ENCODE peak calls at places on chromosomes 11 and 22, in seven cellular contexts. U, C, Q, M, P, L and T are unnamed samples.

GRCh38 chr11:68213135-68213515 is at the start of gene KMT5B:
- DNase-seq in U (no peak), C (no peak), Q (no peak), M (peak), P (peak), L (no peak), T (no peak)

GRCh38 chr11:102868359-102868758 is 6.4 kb downstream of the MMP12 start:
- DNase-seq in U (peak), C (no peak), Q (no peak), M (no peak), P (no peak), L (peak), T (no peak)

GRCh38 chr11:23897453-23898289 is 599.2 kb upstream of the LUZP2 start:
- DNase-seq in U (peak), C (no peak), Q (no peak), M (no peak), P (peak), L (peak), T (peak)

GRCh38 chr11:63893355-63893754 is 23.6 kb downstream of the RCOR2 start:
- DNase-seq in U (no peak), C (no peak), Q (no peak), M (no peak), P (no peak), L (no peak), T (no peak)

GRCh38 chr11:65208785-65209710 is 27.3 kb downstream of the CAPN1 start:
- DNase-seq in U (no peak), C (no peak), Q (no peak), M (no peak), P (no peak), L (no peak), T (no peak)

GRCh38 chr11:84993386-84993785 is 633.8 kb downstream of the DLG2 start:
- DNase-seq in U (no peak), C (no peak), Q (no peak), M (no peak), P (no peak), L (peak), T (no peak)

GRCh38 chr22:24189249-24190158 is 8.2 kb downstream of the SUSD2 start:
- DNase-seq in U (no peak), C (peak), Q (no peak), M (peak), P (peak), L (peak), T (no peak)

GRCh38 chr11:17381156-17381555 is 7.3 kb downstream of the KCNJ11 start:
- DNase-seq in U (no peak), C (no peak), Q (no peak), M (no peak), P (peak), L (peak), T (no peak)

GRCh38 chr22:31923761-31924160 is 20.6 kb upstream of the YWHAH start:
- DNase-seq in U (no peak), C (no peak), Q (no peak), M (no peak), P (no peak), L (no peak), T (no peak)

GRCh38 chr11:68903288-68903630 is 373 bp downstream of the MRPL21 start:
- DNase-seq in U (no peak), C (no peak), Q (no peak), M (no peak), P (peak), L (no peak), T (no peak)

GRCh38 chr11:102564110-102564509 is 33.6 kb upstream of the MMP7 start:
- DNase-seq in U (peak), C (no peak), Q (no peak), M (no peak), P (peak), L (peak), T (peak)

GRCh38 chr22:49670610-49671330 is 156.9 kb downstream of the BRD1 start:
- DNase-seq in U (no peak), C (no peak), Q (no peak), M (no peak), P (no peak), L (no peak), T (no peak)

GRCh38 chr22:24284747-24285203 is 14.1 kb downstream of the SPECC1L start:
- DNase-seq in U (no peak), C (no peak), Q (no peak), M (no peak), P (no peak), L (peak), T (no peak)

GRCh38 chr22:27108425-27109114 is 451.2 kb downstream of the MIAT start:
- DNase-seq in U (no peak), C (no peak), Q (no peak), M (peak), P (peak), L (peak), T (no peak)

GRCh38 chr22:17199131-17199731 is 20.0 kb downstream of the ADA2 start:
- DNase-seq in U (no peak), C (peak), Q (no peak), M (peak), P (peak), L (peak), T (no peak)

GRCh38 chr11:236774-237767 is at the start of gene PSMD13:
- DNase-seq in U (peak), C (peak), Q (peak), M (peak), P (peak), L (peak), T (no peak)

GRCh38 chr11:66607126-66607834 is 9.2 kb upstream of the RBM14 start:
- DNase-seq in U (peak), C (peak), Q (peak), M (peak), P (peak), L (peak), T (no peak)

GRCh38 chr11:114082415-114082748 is 22.9 kb downstream of the ZBTB16 start:
- DNase-seq in U (no peak), C (no peak), Q (no peak), M (no peak), P (peak), L (no peak), T (no peak)
- H3K4me3 ChIP-seq in U (no peak), C (no peak), Q (peak), M (no peak), P (no peak), L (no peak), T (no peak)

DNA sequence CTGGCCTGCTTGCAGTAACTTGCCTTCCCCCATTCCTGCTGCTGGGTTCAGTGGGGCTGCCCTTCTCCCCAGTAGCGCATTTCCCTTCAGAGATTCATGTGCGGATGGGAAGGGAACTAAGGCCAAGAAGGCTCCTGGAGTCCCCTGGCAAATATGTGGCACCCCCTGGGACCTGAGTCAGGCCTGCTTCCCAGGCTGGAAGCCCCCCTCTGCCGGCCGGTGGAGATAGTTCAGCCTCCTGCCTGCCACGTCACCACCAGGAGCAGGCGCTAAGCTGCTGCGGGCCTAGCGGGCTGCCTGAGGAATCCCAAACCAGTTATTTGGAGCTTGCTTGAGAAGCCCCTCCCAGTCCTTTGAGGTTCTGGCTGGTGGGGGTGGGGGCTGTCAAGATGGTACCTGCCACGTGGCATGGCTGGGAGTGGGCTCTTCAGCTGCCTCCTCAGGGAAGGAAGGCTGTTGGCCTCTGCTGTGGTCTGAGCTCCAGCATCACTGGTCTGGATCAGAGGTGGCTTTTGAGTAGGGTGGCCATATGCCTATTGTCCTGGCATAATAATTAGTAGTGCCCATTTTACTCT is 2.0 kb downstream of the SERPINH1 start:
- DNase-seq in U (no peak), C (peak), Q (peak), M (peak), P (peak), L (peak), T (peak)
- TF ChIP-seq CTCF in U (peak), C (no peak), Q (peak), M (peak), P (peak), L (peak), T (peak)

GRCh38 chr11:86717817-86718501 is 45.5 kb upstream of the ME3 start:
- DNase-seq in U (no peak), C (no peak), Q (no peak), M (no peak), P (no peak), L (peak), T (no peak)

GRCh38 chr11:86718553-86718952 is 46.1 kb upstream of the ME3 start:
- DNase-seq in U (no peak), C (no peak), Q (no peak), M (no peak), P (no peak), L (no peak), T (no peak)

GRCh38 chr11:86713552-86713951 is 41.1 kb upstream of the ME3 start:
- DNase-seq in U (no peak), C (no peak), Q (no peak), M (no peak), P (no peak), L (no peak), T (no peak)

GRCh38 chr11:86718999-86719398 is 46.6 kb upstream of the ME3 start:
- DNase-seq in U (no peak), C (no peak), Q (no peak), M (no peak), P (no peak), L (no peak), T (no peak)

GRCh38 chr11:86715611-86716010 is 43.2 kb upstream of the ME3 start:
- DNase-seq in U (no peak), C (no peak), Q (no peak), M (no peak), P (no peak), L (no peak), T (no peak)
- H3K4me3 ChIP-seq in U (no peak), C (no peak), Q (no peak), M (no peak), P (no peak), L (no peak), T (no peak)

GRCh38 chr11:119266063-119266462 is 50.9 kb downstream of the MCAM start:
- DNase-seq in U (no peak), C (no peak), Q (no peak), M (no peak), P (no peak), L (no peak), T (no peak)

GRCh38 chr11:119266517-119267255 is 50.2 kb downstream of the MCAM start:
- DNase-seq in U (no peak), C (no peak), Q (no peak), M (no peak), P (no peak), L (no peak), T (no peak)

GRCh38 chr11:119263352-119263940 is 53.5 kb downstream of the MCAM start:
- DNase-seq in U (no peak), C (no peak), Q (no peak), M (no peak), P (peak), L (peak), T (no peak)

GRCh38 chr11:119258983-119259382 is 52.8 kb downstream of the CBL start:
- DNase-seq in U (no peak), C (no peak), Q (no peak), M (no peak), P (no peak), L (no peak), T (no peak)

GRCh38 chr11:119262668-119263351 is 54.1 kb downstream of the MCAM start:
- DNase-seq in U (no peak), C (no peak), Q (no peak), M (no peak), P (peak), L (peak), T (no peak)
- TF ChIP-seq CTCF in U (no peak), C (no peak), Q (no peak), M (no peak), P (peak), L (peak), T (no peak)